ENCODE peak calls at places on chromosomes 7 and 10, in eight cellular contexts. O is GM12865, P is dorsolateral prefrontal cortex, V is psoas muscle, Q is astrocyte of the spinal cord, Z is transverse colon, F is neural progenitor cell, D is HFFc6. Y is an unnamed sample.
A peak's percentile ranks its signal among the peaks of the same experiment; 100 is the strongest.

GRCh38 chr7:36440880-36441279 is 51.2 kb downstream of the ANLN start:
- DNase-seq in P (no peak), Z (no peak), D (peak; percentile 33), V (no peak), F (peak; percentile 54), O (no peak), Q (peak; percentile 52), Y (peak; percentile 5)

GRCh38 chr10:33190406-33190805 is 144.1 kb downstream of the NRP1 start:
- DNase-seq in P (no peak), D (no peak), V (no peak), Z (no peak), O (no peak), Q (peak; percentile 79), F (no peak), Y (no peak)

GRCh38 chr10:24706479-24707118 is 17.1 kb downstream of the ARHGAP21 start:
- DNase-seq in P (no peak), O (no peak), D (peak; percentile 91), F (no peak), V (no peak), Z (peak; percentile 27), Q (peak; percentile 94), Y (peak; percentile 66)

GRCh38 chr7:43112941-43113621 is 634 bp downstream of the HECW1 start:
- DNase-seq in O (no peak), Z (no peak), V (peak; percentile 21), P (no peak), D (no peak), Q (peak; percentile 65), F (peak; percentile 83), Y (no peak)

GRCh38 chr10:58994226-58995057 is 182.0 kb upstream of the PHYHIPL start:
- DNase-seq in P (no peak), Z (no peak), Q (peak; percentile 10), O (no peak), V (no peak), F (no peak), D (no peak), Y (no peak)

GRCh38 chr10:33955676-33956075 is 621.2 kb upstream of the NRP1 start:
- DNase-seq in O (no peak), P (no peak), F (no peak), Q (peak; percentile 58), V (no peak), Z (no peak), D (no peak), Y (no peak)

GRCh38 chr7:108189733-108190388 is 59.7 kb upstream of the LAMB4 start:
- DNase-seq in V (no peak), P (no peak), Q (no peak), D (no peak), Z (no peak), F (no peak), O (peak; percentile 81), Y (no peak)

GRCh38 chr10:62037166-62037831 is 135.8 kb downstream of the ARID5B start:
- DNase-seq in Q (peak; percentile 61), O (no peak), V (no peak), D (peak; percentile 72), Z (no peak), F (no peak), P (no peak), Y (no peak)

GRCh38 chr7:39741942-39742623 is 118.7 kb downstream of the RALA start:
- DNase-seq in Z (peak; percentile 48), D (peak; percentile 17), P (no peak), O (peak; percentile 42), Q (peak; percentile 37), F (peak; percentile 78), V (no peak), Y (no peak)

GRCh38 chr7:21169667-21170605 is 257.9 kb upstream of the SP4 start:
- DNase-seq in O (no peak), P (no peak), V (no peak), D (no peak), Q (no peak), Z (no peak), F (peak; percentile 91), Y (no peak)

GRCh38 chr10:127757033-127757432 is 20.0 kb downstream of the FOXI2 start:
- DNase-seq in V (no peak), D (no peak), O (peak; percentile 22), F (no peak), P (no peak), Z (no peak), Q (no peak), Y (no peak)

GRCh38 chr10:87976101-87976743 is 112.8 kb downstream of the PTEN start:
- DNase-seq in F (no peak), O (no peak), Z (no peak), V (no peak), Q (no peak), D (no peak), P (no peak), Y (no peak)

GRCh38 chr10:88608052-88608732 is 21.6 kb downstream of the LIPJ start:
- DNase-seq in Q (no peak), F (no peak), O (peak; percentile 78), V (no peak), D (no peak), Z (no peak), P (no peak), Y (no peak)

GRCh38 chr10:104300736-104301292 is 31.8 kb downstream of the GSTO2 start:
- DNase-seq in F (no peak), Z (peak; percentile 65), O (no peak), V (peak; percentile 79), Q (peak; percentile 98), D (peak; percentile 99), P (peak; percentile 67), Y (peak; percentile 84)

DNA sequence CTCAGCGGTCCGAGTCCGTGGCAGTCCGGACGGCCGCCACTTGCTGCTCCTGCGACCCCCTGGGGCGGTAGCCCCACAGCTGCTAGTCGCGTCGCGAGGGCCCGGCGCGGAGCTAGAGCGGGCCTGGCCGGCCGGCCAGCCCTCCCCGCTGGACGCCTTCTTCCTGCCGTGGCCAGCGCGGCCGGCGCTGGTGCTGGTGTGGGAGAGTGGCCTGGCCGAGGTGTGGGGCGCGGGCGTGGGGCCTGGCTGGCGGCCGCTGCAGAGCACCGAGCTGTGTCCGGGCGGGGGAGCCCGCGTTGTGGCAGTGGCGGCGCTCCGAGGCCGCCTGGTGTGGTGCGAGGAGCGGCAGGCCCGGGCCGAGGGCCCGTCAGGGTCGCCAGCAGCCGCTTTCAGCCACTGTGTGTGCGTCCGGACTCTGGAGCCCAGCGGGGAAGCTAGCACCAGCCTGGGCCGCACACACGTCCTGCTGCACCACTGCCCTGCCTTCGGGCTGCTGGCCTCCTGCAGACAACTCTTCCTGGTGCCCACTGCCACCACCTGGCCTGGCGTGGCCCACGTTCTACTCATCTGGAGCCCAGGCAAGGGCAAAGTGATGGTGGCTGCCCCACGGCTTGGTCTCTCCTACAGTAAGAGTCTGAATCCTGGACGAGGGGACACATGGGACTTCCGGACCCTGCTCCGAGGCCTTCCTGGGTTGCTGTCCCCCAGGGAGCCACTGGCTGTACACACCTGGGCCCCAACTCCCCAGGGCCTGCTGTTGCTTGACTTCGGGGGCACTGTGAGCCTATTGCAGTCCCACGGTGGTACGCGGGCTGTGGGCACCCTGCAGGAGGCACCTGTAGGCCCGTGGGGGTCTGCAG is 642 bp downstream of the HPS6 start:
- DNase-seq in F (peak; percentile 72), V (peak; percentile 28), Z (peak; percentile 35), O (peak; percentile 44), D (peak; percentile 17), P (no peak), Q (no peak), Y (no peak)
- TF ChIP-seq CTCF in F (no peak), V (no peak), Z (no peak), O (no peak), D (no peak), P (no peak), Q (no peak), Y (no peak)

DNA sequence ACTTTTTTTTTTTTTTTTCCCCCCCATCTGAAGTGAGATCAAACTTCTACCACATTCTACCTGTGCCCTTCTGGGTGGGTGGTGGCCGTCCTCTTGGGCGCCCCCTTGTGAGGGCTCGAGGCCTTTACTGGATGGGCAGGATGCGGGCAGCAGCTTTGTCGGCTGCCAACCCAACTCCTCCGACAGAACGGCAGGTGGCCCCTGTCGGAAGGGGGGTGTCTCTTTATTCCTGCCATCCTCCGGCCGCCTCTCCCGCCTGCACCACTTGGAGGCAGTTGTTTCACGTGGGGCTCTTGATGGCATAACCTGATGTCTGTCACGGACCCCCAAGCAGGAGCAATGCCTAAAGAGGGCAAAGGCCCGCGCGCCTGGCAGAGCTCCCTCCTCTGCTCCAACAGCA is 31.0 kb downstream of the AMZ1 start:
- DNase-seq in Q (no peak), D (no peak), V (no peak), F (peak; percentile 62), Z (no peak), O (peak; percentile 55), P (no peak), Y (no peak)
- TF ChIP-seq CTCF in Q (peak; percentile 64), D (peak; percentile 74), V (peak; percentile 21), F (peak; percentile 70), Z (peak; percentile 25), O (peak; percentile 64), P (peak; percentile 43), Y (peak; percentile 21)

DNA sequence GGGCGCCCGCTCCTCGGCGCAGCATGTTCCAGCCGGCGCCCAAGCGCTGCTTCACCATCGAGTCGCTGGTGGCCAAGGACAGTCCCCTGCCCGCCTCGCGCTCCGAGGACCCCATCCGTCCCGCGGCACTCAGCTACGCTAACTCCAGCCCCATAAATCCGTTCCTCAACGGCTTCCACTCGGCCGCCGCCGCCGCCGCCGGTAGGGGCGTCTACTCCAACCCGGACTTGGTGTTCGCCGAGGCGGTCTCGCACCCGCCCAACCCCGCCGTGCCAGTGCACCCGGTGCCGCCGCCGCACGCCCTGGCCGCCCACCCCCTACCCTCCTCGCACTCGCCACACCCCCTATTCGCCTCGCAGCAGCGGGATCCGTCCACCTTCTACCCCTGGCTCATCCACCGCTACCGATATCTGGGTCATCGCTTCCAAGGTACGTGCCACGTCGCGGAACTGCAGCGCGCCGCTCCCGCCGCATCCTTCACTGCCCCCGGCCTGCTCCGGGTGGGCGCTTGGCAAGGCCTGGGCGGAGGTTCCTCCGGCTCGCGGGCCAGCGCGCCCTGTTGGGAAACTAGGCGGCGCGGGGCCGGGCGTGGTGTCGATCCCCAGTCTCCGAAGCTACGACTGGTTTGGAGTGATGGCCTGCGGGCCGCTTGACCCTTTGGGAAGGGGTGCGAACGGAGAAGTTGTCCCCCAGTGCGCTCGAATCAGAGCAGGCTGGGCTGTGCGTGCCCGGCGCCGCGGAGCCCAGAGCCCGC is 876 bp downstream of the EMX2 start:
- DNase-seq in F (peak; percentile 86), Z (no peak), P (no peak), O (no peak), D (no peak), Q (no peak), V (no peak), Y (no peak)
- TF ChIP-seq CTCF in F (peak; percentile 47), Z (no peak), P (peak; percentile 3), O (no peak), D (no peak), Q (no peak), V (no peak), Y (peak; percentile 4)

DNA sequence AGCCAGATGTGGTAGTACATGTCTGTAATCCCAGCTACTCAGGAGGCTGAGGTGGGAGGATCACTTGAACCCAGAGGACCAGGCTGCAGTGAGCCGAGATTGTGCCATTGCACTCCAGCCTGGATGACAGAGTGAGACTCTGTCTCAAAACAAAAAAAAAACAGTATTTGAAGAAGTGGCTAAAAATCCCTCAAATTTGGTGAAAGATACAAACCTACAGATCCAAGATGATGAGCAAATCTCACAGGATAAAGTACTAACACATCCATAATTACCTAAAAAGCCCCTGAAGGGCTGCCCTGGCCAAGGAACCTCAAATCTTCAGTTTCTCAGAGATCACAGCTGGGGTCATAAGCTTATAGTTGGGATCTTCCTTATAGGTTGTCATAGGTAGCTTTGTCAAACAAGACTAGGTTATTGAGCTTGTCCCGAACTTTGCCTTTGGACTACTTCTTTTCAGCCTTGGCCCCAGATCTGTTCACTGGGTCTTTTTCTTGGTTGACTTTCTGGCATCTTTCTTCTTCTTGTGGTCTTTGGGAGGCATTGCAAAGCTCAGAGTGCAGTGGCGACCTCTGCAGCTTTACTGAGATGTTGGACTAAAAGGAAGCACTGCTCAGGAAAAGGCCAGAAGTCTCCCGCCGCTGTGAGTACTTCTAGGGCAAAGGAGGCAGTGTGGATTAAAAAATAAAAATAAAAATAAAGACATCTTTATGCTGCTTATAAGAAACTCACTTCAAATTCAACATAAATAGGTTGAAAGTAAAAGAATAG is 28.6 kb upstream of the SAR1A start:
- DNase-seq in Q (no peak), Z (no peak), O (no peak), D (no peak), F (peak; percentile 6), P (no peak), V (no peak), Y (no peak)
- TF ChIP-seq CTCF in Q (no peak), Z (no peak), O (no peak), D (no peak), F (no peak), P (no peak), V (no peak), Y (no peak)